ENCODE peak calls at places on chromosomes 2 and 18, in four cellular contexts. B is AG10803, V is small intestine, D is fibroblast of mammary gland. W is an unnamed sample.

GRCh38 chr2:100178085-100178788 is 35.8 kb upstream of the AFF3 start:
- DNase-seq in B (no peak), V (peak; percentile 43), D (peak; percentile 47), W (peak; percentile 51)

GRCh38 chr2:150606380-150607060 is 119.1 kb upstream of the RND3 start:
- DNase-seq in B (no peak), V (no peak), D (no peak), W (no peak)

GRCh38 chr2:63257473-63257872 is 206.8 kb downstream of the OTX1 start:
- DNase-seq in B (no peak), V (no peak), D (peak; percentile 1), W (no peak)

GRCh38 chr2:14535156-14535555 is 97.4 kb upstream of the LRATD1 start:
- DNase-seq in B (no peak), V (no peak), D (no peak), W (no peak)

GRCh38 chr2:134669731-134670669 is 48.8 kb downstream of the TMEM163 start:
- DNase-seq in B (no peak), V (peak; percentile 33), D (no peak), W (no peak)

GRCh38 chr2:191041418-191042161 is 27.6 kb upstream of the STAT1 start:
- DNase-seq in B (peak; percentile 33), V (peak; percentile 83), D (peak; percentile 77), W (peak; percentile 16)

GRCh38 chr18:36179562-36180334 is 7.5 kb upstream of the MOCOS start:
- DNase-seq in B (peak; percentile 66), V (peak; percentile 56), D (peak; percentile 87), W (peak; percentile 93)

GRCh38 chr2:160417745-160418397 is 75.7 kb downstream of the RBMS1 start:
- DNase-seq in B (peak; percentile 84), V (no peak), D (peak; percentile 94), W (peak; percentile 86)

GRCh38 chr2:209441541-209441940 is 17.7 kb downstream of the MAP2 start:
- DNase-seq in B (no peak), V (no peak), D (no peak), W (peak; percentile 32)

GRCh38 chr2:152493417-152493816 is 158.4 kb downstream of the FMNL2 start:
- DNase-seq in B (no peak), V (no peak), D (no peak), W (no peak)

GRCh38 chr2:96527990-96528679 is 8.4 kb upstream of the ARID5A start:
- DNase-seq in B (no peak), V (no peak), D (peak; percentile 38), W (no peak)

GRCh38 chr2:238240761-238241711 is 1.2 kb upstream of the HES6 start:
- DNase-seq in B (no peak), V (peak; percentile 61), D (peak; percentile 12), W (peak; percentile 44)

GRCh38 chr18:35096677-35097011 is 55.4 kb downstream of the MAPRE2 start:
- DNase-seq in B (no peak), V (no peak), D (no peak), W (no peak)

GRCh38 chr2:29064746-29065478 is 9.4 kb downstream of the PCARE start:
- DNase-seq in B (no peak), V (no peak), D (no peak), W (no peak)

GRCh38 chr2:127479219-127479825 is 47.0 kb downstream of the IWS1 start:
- DNase-seq in B (peak; percentile 68), V (peak; percentile 54), D (peak; percentile 75), W (peak; percentile 79)

GRCh38 chr18:49008716-49009115 is 58.0 kb upstream of the SMAD7 start:
- DNase-seq in B (no peak), V (no peak), D (no peak), W (no peak)

GRCh38 chr18:22451796-22452195 is 34.1 kb upstream of the CTAGE1 start:
- DNase-seq in B (no peak), V (no peak), D (no peak), W (no peak)

GRCh38 chr2:30680121-30680520 is 127.1 kb downstream of the CAPN13 start:
- DNase-seq in B (no peak), V (no peak), D (no peak), W (no peak)

GRCh38 chr2:183903026-183903425 is 695.3 kb upstream of the ZNF804A start:
- DNase-seq in B (no peak), V (no peak), D (peak; percentile 20), W (no peak)

GRCh38 chr2:40371525-40372277 is 80.2 kb downstream of the SLC8A1 start:
- DNase-seq in B (peak; percentile 87), V (no peak), D (peak; percentile 79), W (peak; percentile 90)

GRCh38 chr2:218393750-218394290 is 5.8 kb upstream of the CTDSP1 start:
- DNase-seq in B (no peak), V (no peak), D (no peak), W (no peak)

GRCh38 chr2:10873790-10874437 is 37.8 kb upstream of the KCNF1 start:
- DNase-seq in B (peak; percentile 13), V (peak; percentile 33), D (peak; percentile 25), W (no peak)

GRCh38 chr2:100620481-100620880 is 57.7 kb downstream of the PDCL3 start:
- DNase-seq in B (no peak), V (no peak), D (no peak), W (no peak)

GRCh38 chr2:69848186-69848790 is 18.8 kb downstream of the GMCL1 start:
- DNase-seq in B (no peak), V (no peak), D (no peak), W (no peak)

GRCh38 chr2:47307066-47307465 is 95.9 kb upstream of the MSH2 start:
- DNase-seq in B (peak; percentile 69), V (no peak), D (no peak), W (peak; percentile 12)

GRCh38 chr2:158740127-158740526 is 55.0 kb upstream of the DAPL1 start:
- DNase-seq in B (no peak), V (no peak), D (peak; percentile 61), W (no peak)

GRCh38 chr2:104685591-104685990 is 168.3 kb upstream of the POU3F3 start:
- DNase-seq in B (no peak), V (no peak), D (no peak), W (no peak)

GRCh38 chr2:228023619-228024018 is 152.2 kb downstream of the DAW1 start:
- DNase-seq in B (no peak), V (no peak), D (peak; percentile 47), W (no peak)

GRCh38 chr2:220506466-220506865 is 879.0 kb downstream of the SLC4A3 start:
- DNase-seq in B (no peak), V (no peak), D (no peak), W (no peak)

GRCh38 chr2:19101968-19102367 is 256.5 kb downstream of the OSR1 start:
- DNase-seq in B (no peak), V (no peak), D (no peak), W (no peak)

GRCh38 chr2:59184281-59185020 is 943.3 kb upstream of the FANCL start:
- DNase-seq in B (peak; percentile 1), V (no peak), D (peak; percentile 31), W (peak; percentile 73)

GRCh38 chr2:128323501-128323931 is 4.8 kb upstream of the HS6ST1 start:
- DNase-seq in B (no peak), V (no peak), D (no peak), W (no peak)

GRCh38 chr18:67628674-67629073 is 112.2 kb upstream of the DSEL start:
- DNase-seq in B (no peak), V (peak; percentile 9), D (no peak), W (no peak)

GRCh38 chr2:234071664-234072063 is 21.2 kb downstream of the SPP2 start:
- DNase-seq in B (no peak), V (peak; percentile 37), D (no peak), W (no peak)
- H3K4me3 ChIP-seq in B (no peak overlapping the region), V (no peak overlapping the region), D (no peak overlapping the region), W (no peak overlapping the region)

GRCh38 chr2:241844831-241845578 is 13.7 kb downstream of the PDCD1 start:
- DNase-seq in B (no peak), V (no peak), D (no peak), W (no peak)
- H3K4me3 ChIP-seq in B (no peak overlapping the region), V (no peak overlapping the region), D (no peak overlapping the region), W (no peak overlapping the region)

GRCh38 chr2:44748-45341 is 1.5 kb downstream of the FAM110C start:
- DNase-seq in B (no peak), V (peak; percentile 88), D (no peak), W (no peak)
- H3K4me3 ChIP-seq in B (no peak overlapping the region), V (peak overlapping the region; percentile 72), D (no peak overlapping the region), W (no peak overlapping the region)

GRCh38 chr2:176114120-176114929 is 2.3 kb upstream of the HOXD10 start:
- DNase-seq in B (no peak), V (no peak), D (no peak), W (no peak)

GRCh38 chr2:176117823-176118376 is 1.3 kb downstream of the HOXD10 start:
- DNase-seq in B (no peak), V (no peak), D (no peak), W (no peak)

GRCh38 chr2:176114930-176115625 is 1.5 kb upstream of the HOXD10 start:
- DNase-seq in B (no peak), V (no peak), D (no peak), W (no peak)

GRCh38 chr2:176117162-176117822 is 714 bp downstream of the HOXD10 start:
- DNase-seq in B (no peak), V (no peak), D (no peak), W (no peak)

GRCh38 chr2:176115883-176116813 is at the start of gene HOXD10:
- DNase-seq in B (peak; percentile 74), V (no peak), D (peak; percentile 81), W (no peak)
- H3K4me3 ChIP-seq in B (peak within 1 kb of the TSS; percentile 30), V (no peak within 1 kb of the TSS), D (peak within 1 kb of the TSS; percentile 33), W (no peak within 1 kb of the TSS)

GRCh38 chr2:197311521-197312033 is 997 bp upstream of the ANKRD44 start:
- DNase-seq in B (no peak), V (no peak), D (no peak), W (no peak)
- H3K4me3 ChIP-seq in B (no peak overlapping the region), V (no peak overlapping the region), D (no peak overlapping the region), W (no peak overlapping the region)

W was measured in astrocyte of the spinal cord.